ENCODE peak calls at places on chromosomes 16 and 17, in eight cellular contexts. One of them, this sample, is unnamed.

GRCh38 chr17:76371656-76372628 is 12.5 kb upstream of the SPHK1 start:
- DNase-seq in GM13977: no peak
- DNase-seq in osteocyte: no peak
- DNase-seq in H9: no peak
- DNase-seq in fibroblast of villous mesenchyme: peak
- DNase-seq in cardiac muscle cell: peak
- DNase-seq in endothelial cell of umbilical vein: peak
- DNase-seq in WTC11: no peak
- DNase-seq in this sample: no peak

GRCh38 chr16:59632266-59632855 is 898.2 kb upstream of the GOT2 start:
- DNase-seq in WTC11: no peak
- DNase-seq in GM13977: no peak
- DNase-seq in cardiac muscle cell: peak
- DNase-seq in fibroblast of villous mesenchyme: peak
- DNase-seq in endothelial cell of umbilical vein: peak
- DNase-seq in osteocyte: no peak
- DNase-seq in H9: no peak
- DNase-seq in this sample: no peak

GRCh38 chr17:869567-870530 is 87.7 kb downstream of the MRM3 start:
- DNase-seq in endothelial cell of umbilical vein: no peak
- DNase-seq in H9: no peak
- DNase-seq in cardiac muscle cell: peak
- DNase-seq in osteocyte: no peak
- DNase-seq in WTC11: no peak
- DNase-seq in GM13977: no peak
- DNase-seq in fibroblast of villous mesenchyme: peak
- DNase-seq in this sample: no peak

GRCh38 chr16:4053663-4054479 is 62.4 kb downstream of the ADCY9 start:
- DNase-seq in H9: no peak
- DNase-seq in fibroblast of villous mesenchyme: peak
- DNase-seq in GM13977: no peak
- DNase-seq in cardiac muscle cell: peak
- DNase-seq in endothelial cell of umbilical vein: peak
- DNase-seq in WTC11: no peak
- DNase-seq in osteocyte: no peak
- DNase-seq in this sample: peak

GRCh38 chr17:13562271-13562800 is 39.4 kb downstream of the HS3ST3A1 start:
- DNase-seq in WTC11: no peak
- DNase-seq in endothelial cell of umbilical vein: no peak
- DNase-seq in cardiac muscle cell: no peak
- DNase-seq in GM13977: no peak
- DNase-seq in fibroblast of villous mesenchyme: peak
- DNase-seq in osteocyte: no peak
- DNase-seq in H9: no peak
- DNase-seq in this sample: no peak

GRCh38 chr16:70608516-70608915 is 37.8 kb upstream of the IL34 start:
- DNase-seq in H9: peak
- DNase-seq in osteocyte: no peak
- DNase-seq in cardiac muscle cell: no peak
- DNase-seq in GM13977: no peak
- DNase-seq in fibroblast of villous mesenchyme: no peak
- DNase-seq in endothelial cell of umbilical vein: no peak
- DNase-seq in WTC11: no peak
- DNase-seq in this sample: no peak

GRCh38 chr16:22325598-22326368 is 28.6 kb downstream of the POLR3E start:
- DNase-seq in WTC11: no peak
- DNase-seq in H9: no peak
- DNase-seq in osteocyte: peak
- DNase-seq in endothelial cell of umbilical vein: no peak
- DNase-seq in fibroblast of villous mesenchyme: no peak
- DNase-seq in GM13977: no peak
- DNase-seq in cardiac muscle cell: no peak
- DNase-seq in this sample: no peak

GRCh38 chr16:79677799-79678525 is 77.4 kb upstream of the MAF start:
- DNase-seq in H9: no peak
- DNase-seq in GM13977: no peak
- DNase-seq in WTC11: no peak
- DNase-seq in fibroblast of villous mesenchyme: peak
- DNase-seq in cardiac muscle cell: no peak
- DNase-seq in endothelial cell of umbilical vein: no peak
- DNase-seq in osteocyte: no peak
- DNase-seq in this sample: no peak

GRCh38 chr16:19138601-19139000 is 24.8 kb downstream of the ITPRIPL2 start:
- DNase-seq in endothelial cell of umbilical vein: peak
- DNase-seq in fibroblast of villous mesenchyme: peak
- DNase-seq in GM13977: no peak
- DNase-seq in WTC11: no peak
- DNase-seq in osteocyte: peak
- DNase-seq in cardiac muscle cell: peak
- DNase-seq in H9: no peak
- DNase-seq in this sample: no peak

GRCh38 chr16:13099822-13100221 is 198.4 kb downstream of the SHISA9 start:
- DNase-seq in GM13977: no peak
- DNase-seq in H9: peak
- DNase-seq in endothelial cell of umbilical vein: no peak
- DNase-seq in osteocyte: no peak
- DNase-seq in fibroblast of villous mesenchyme: no peak
- DNase-seq in cardiac muscle cell: no peak
- DNase-seq in WTC11: peak
- DNase-seq in this sample: no peak

GRCh38 chr17:60594747-60595146 is 5.2 kb upstream of the PPM1D start:
- DNase-seq in GM13977: no peak
- DNase-seq in fibroblast of villous mesenchyme: no peak
- DNase-seq in cardiac muscle cell: no peak
- DNase-seq in osteocyte: no peak
- DNase-seq in WTC11: no peak
- DNase-seq in H9: no peak
- DNase-seq in endothelial cell of umbilical vein: no peak
- DNase-seq in this sample: no peak

GRCh38 chr17:73532441-73532901 is 111.8 kb downstream of the SDK2 start:
- DNase-seq in fibroblast of villous mesenchyme: no peak
- DNase-seq in osteocyte: no peak
- DNase-seq in WTC11: no peak
- DNase-seq in cardiac muscle cell: no peak
- DNase-seq in H9: no peak
- DNase-seq in endothelial cell of umbilical vein: no peak
- DNase-seq in GM13977: no peak
- DNase-seq in this sample: no peak

GRCh38 chr16:10923146-10923649 is 19.1 kb downstream of the DEXI start:
- DNase-seq in osteocyte: no peak
- DNase-seq in cardiac muscle cell: no peak
- DNase-seq in fibroblast of villous mesenchyme: no peak
- DNase-seq in endothelial cell of umbilical vein: no peak
- DNase-seq in GM13977: no peak
- DNase-seq in WTC11: no peak
- DNase-seq in H9: no peak
- DNase-seq in this sample: no peak

GRCh38 chr17:73718912-73719311 is 74.7 kb upstream of the SDK2 start:
- DNase-seq in osteocyte: no peak
- DNase-seq in H9: no peak
- DNase-seq in WTC11: no peak
- DNase-seq in endothelial cell of umbilical vein: no peak
- DNase-seq in fibroblast of villous mesenchyme: no peak
- DNase-seq in GM13977: no peak
- DNase-seq in cardiac muscle cell: no peak
- DNase-seq in this sample: no peak

GRCh38 chr16:89322381-89323119 is 105.0 kb downstream of the ZNF778 start:
- DNase-seq in fibroblast of villous mesenchyme: peak
- DNase-seq in WTC11: peak
- DNase-seq in H9: peak
- DNase-seq in endothelial cell of umbilical vein: peak
- DNase-seq in cardiac muscle cell: peak
- DNase-seq in GM13977: no peak
- DNase-seq in osteocyte: no peak
- DNase-seq in this sample: no peak

GRCh38 chr17:73283841-73284282 is 22.2 kb upstream of the CPSF4L start:
- DNase-seq in endothelial cell of umbilical vein: no peak
- DNase-seq in osteocyte: no peak
- DNase-seq in H9: peak
- DNase-seq in GM13977: no peak
- DNase-seq in fibroblast of villous mesenchyme: no peak
- DNase-seq in cardiac muscle cell: no peak
- DNase-seq in WTC11: peak
- DNase-seq in this sample: no peak

GRCh38 chr17:74337834-74338500 is 11.9 kb downstream of the KIF19 start:
- DNase-seq in cardiac muscle cell: no peak
- DNase-seq in fibroblast of villous mesenchyme: no peak
- DNase-seq in WTC11: no peak
- DNase-seq in GM13977: no peak
- DNase-seq in osteocyte: no peak
- DNase-seq in endothelial cell of umbilical vein: no peak
- DNase-seq in H9: no peak
- DNase-seq in this sample: no peak

GRCh38 chr16:10126686-10127085 is 55.5 kb downstream of the GRIN2A start:
- DNase-seq in osteocyte: no peak
- DNase-seq in WTC11: no peak
- DNase-seq in GM13977: no peak
- DNase-seq in fibroblast of villous mesenchyme: peak
- DNase-seq in cardiac muscle cell: no peak
- DNase-seq in endothelial cell of umbilical vein: no peak
- DNase-seq in H9: no peak
- DNase-seq in this sample: no peak

GRCh38 chr16:9091867-9092281 is 430 bp downstream of the HAPSTR1 start:
- DNase-seq in H9: no peak
- DNase-seq in cardiac muscle cell: peak
- DNase-seq in fibroblast of villous mesenchyme: peak
- DNase-seq in endothelial cell of umbilical vein: peak
- DNase-seq in GM13977: peak
- DNase-seq in WTC11: peak
- DNase-seq in osteocyte: peak
- DNase-seq in this sample: peak

GRCh38 chr17:63537991-63538692 is 12.1 kb upstream of the DCAF7 start:
- DNase-seq in WTC11: peak
- DNase-seq in osteocyte: no peak
- DNase-seq in cardiac muscle cell: peak
- DNase-seq in H9: peak
- DNase-seq in GM13977: no peak
- DNase-seq in fibroblast of villous mesenchyme: no peak
- DNase-seq in endothelial cell of umbilical vein: no peak
- DNase-seq in this sample: no peak

GRCh38 chr17:74778960-74779359 is 2.8 kb upstream of the NAT9 start:
- DNase-seq in GM13977: no peak
- DNase-seq in WTC11: no peak
- DNase-seq in fibroblast of villous mesenchyme: peak
- DNase-seq in endothelial cell of umbilical vein: no peak
- DNase-seq in cardiac muscle cell: peak
- DNase-seq in H9: no peak
- DNase-seq in osteocyte: no peak
- DNase-seq in this sample: no peak

GRCh38 chr17:4198995-4199394 is 56.0 kb downstream of the CYB5D2 start:
- DNase-seq in WTC11: no peak
- DNase-seq in H9: no peak
- DNase-seq in fibroblast of villous mesenchyme: no peak
- DNase-seq in osteocyte: no peak
- DNase-seq in cardiac muscle cell: no peak
- DNase-seq in GM13977: no peak
- DNase-seq in endothelial cell of umbilical vein: no peak
- DNase-seq in this sample: no peak

GRCh38 chr16:66515543-66516171 is 34.3 kb downstream of the TK2 start:
- DNase-seq in endothelial cell of umbilical vein: peak
- DNase-seq in osteocyte: no peak
- DNase-seq in WTC11: peak
- DNase-seq in H9: peak
- DNase-seq in cardiac muscle cell: peak
- DNase-seq in GM13977: peak
- DNase-seq in fibroblast of villous mesenchyme: peak
- DNase-seq in this sample: no peak

DNA sequence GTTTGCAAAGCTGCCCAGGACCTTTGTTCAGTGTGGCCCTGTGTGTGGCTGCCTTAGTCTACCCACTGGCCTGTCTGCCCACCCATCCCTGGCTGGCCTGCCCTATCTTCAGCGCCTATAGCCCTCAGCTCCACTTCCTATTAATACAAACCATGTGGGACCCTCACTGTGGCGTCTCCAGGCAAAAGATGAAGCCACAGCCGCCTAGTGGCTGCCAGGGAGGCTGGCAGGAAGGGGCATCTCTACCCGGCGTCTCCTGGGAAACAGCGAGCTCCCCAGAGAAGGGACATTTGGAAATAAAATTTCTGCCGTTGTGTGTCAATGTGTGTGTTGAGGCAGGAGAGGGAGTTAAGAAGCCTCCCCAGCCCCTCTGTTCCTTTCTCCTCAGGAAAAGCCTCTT is 31.5 kb downstream of the NEUROD2 start:
- DNase-seq in osteocyte: no peak
- DNase-seq in WTC11: peak
- DNase-seq in cardiac muscle cell: no peak
- DNase-seq in endothelial cell of umbilical vein: no peak
- DNase-seq in H9: peak
- DNase-seq in GM13977: no peak
- DNase-seq in fibroblast of villous mesenchyme: no peak
- DNase-seq in this sample: no peak
- TF ChIP-seq CTCF in osteocyte: peak
- TF ChIP-seq CTCF in WTC11: peak
- TF ChIP-seq CTCF in cardiac muscle cell: peak
- TF ChIP-seq CTCF in endothelial cell of umbilical vein: peak
- TF ChIP-seq CTCF in H9: peak
- TF ChIP-seq CTCF in GM13977: peak
- TF ChIP-seq CTCF in fibroblast of villous mesenchyme: peak
- TF ChIP-seq CTCF in this sample: peak

GRCh38 chr17:78468366-78468765 is 89.9 kb downstream of the PGS1 start:
- DNase-seq in fibroblast of villous mesenchyme: no peak
- DNase-seq in GM13977: no peak
- DNase-seq in WTC11: no peak
- DNase-seq in H9: no peak
- DNase-seq in osteocyte: no peak
- DNase-seq in cardiac muscle cell: no peak
- DNase-seq in endothelial cell of umbilical vein: no peak
- DNase-seq in this sample: no peak
- TF ChIP-seq CTCF in fibroblast of villous mesenchyme: no peak
- TF ChIP-seq CTCF in GM13977: no peak
- TF ChIP-seq CTCF in WTC11: no peak
- TF ChIP-seq CTCF in H9: no peak
- TF ChIP-seq CTCF in osteocyte: no peak
- TF ChIP-seq CTCF in cardiac muscle cell: no peak
- TF ChIP-seq CTCF in endothelial cell of umbilical vein: no peak
- TF ChIP-seq CTCF in this sample: no peak

GRCh38 chr16:55466209-55466608 is 12.8 kb upstream of the MMP2 start:
- DNase-seq in fibroblast of villous mesenchyme: no peak
- DNase-seq in cardiac muscle cell: no peak
- DNase-seq in osteocyte: no peak
- DNase-seq in endothelial cell of umbilical vein: no peak
- DNase-seq in H9: no peak
- DNase-seq in WTC11: no peak
- DNase-seq in GM13977: no peak
- DNase-seq in this sample: no peak
- TF ChIP-seq CTCF in fibroblast of villous mesenchyme: no peak
- TF ChIP-seq CTCF in cardiac muscle cell: no peak
- TF ChIP-seq CTCF in osteocyte: no peak
- TF ChIP-seq CTCF in endothelial cell of umbilical vein: no peak
- TF ChIP-seq CTCF in H9: no peak
- TF ChIP-seq CTCF in WTC11: no peak
- TF ChIP-seq CTCF in GM13977: no peak
- TF ChIP-seq CTCF in this sample: no peak

DNA sequence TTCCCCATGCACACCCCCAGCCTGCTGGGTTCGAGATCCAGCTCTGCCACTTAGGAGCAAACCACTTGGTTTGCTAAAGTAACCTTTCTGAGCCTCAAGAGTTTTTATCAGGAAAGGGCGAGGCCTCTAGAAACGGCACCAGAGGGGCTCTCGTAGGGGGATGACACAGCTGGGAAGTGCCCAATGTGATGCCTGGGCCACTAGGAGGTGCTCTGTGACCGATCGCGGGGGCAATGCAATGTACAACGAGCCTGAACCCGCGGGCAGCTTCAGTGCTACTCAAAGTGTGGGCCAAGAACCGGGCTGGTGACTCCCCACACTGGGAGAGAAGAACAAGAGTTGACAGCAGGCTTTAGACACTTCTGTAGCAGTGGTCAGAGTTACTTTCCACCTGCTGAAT is 9.4 kb downstream of the C16orf89 start:
- DNase-seq in cardiac muscle cell: peak
- DNase-seq in H9: peak
- DNase-seq in fibroblast of villous mesenchyme: no peak
- DNase-seq in WTC11: peak
- DNase-seq in endothelial cell of umbilical vein: peak
- DNase-seq in GM13977: no peak
- DNase-seq in osteocyte: no peak
- DNase-seq in this sample: no peak
- TF ChIP-seq CTCF in cardiac muscle cell: peak
- TF ChIP-seq CTCF in H9: peak
- TF ChIP-seq CTCF in fibroblast of villous mesenchyme: peak
- TF ChIP-seq CTCF in WTC11: peak
- TF ChIP-seq CTCF in endothelial cell of umbilical vein: peak
- TF ChIP-seq CTCF in GM13977: peak
- TF ChIP-seq CTCF in osteocyte: peak
- TF ChIP-seq CTCF in this sample: peak